ENCODE peak calls at places on chromosomes 13 and 19, in four cellular contexts. One of them, this sample, is unnamed.

GRCh38 chr13:107124129-107124718 is 556.3 kb upstream of the ARGLU1 start:
- DNase-seq in progenitor cell of endocrine pancreas: no peak
- DNase-seq in SK-N-SH: peak; percentile 21
- DNase-seq in GM23338: peak; percentile 46
- DNase-seq in this sample: no peak

GRCh38 chr13:20972731-20973130 is 70.2 kb upstream of the XPO4 start:
- DNase-seq in progenitor cell of endocrine pancreas: no peak
- DNase-seq in SK-N-SH: no peak
- DNase-seq in GM23338: no peak
- DNase-seq in this sample: no peak

GRCh38 chr19:39372047-39372802 is 18.7 kb downstream of the PAF1 start:
- DNase-seq in progenitor cell of endocrine pancreas: no peak
- DNase-seq in SK-N-SH: no peak
- DNase-seq in GM23338: no peak
- DNase-seq in this sample: peak; percentile 20

GRCh38 chr19:31350693-31351211 is 1.5 kb upstream of the TSHZ3 start:
- DNase-seq in progenitor cell of endocrine pancreas: peak; percentile 42
- DNase-seq in SK-N-SH: peak; percentile 87
- DNase-seq in GM23338: peak; percentile 70
- DNase-seq in this sample: peak; percentile 56

GRCh38 chr19:19105365-19106060 is 32.8 kb downstream of the TMEM161A start:
- DNase-seq in progenitor cell of endocrine pancreas: peak; percentile 42
- DNase-seq in SK-N-SH: peak; percentile 56
- DNase-seq in GM23338: peak; percentile 96
- DNase-seq in this sample: no peak

GRCh38 chr19:18972851-18973250 is 31.8 kb upstream of the HOMER3 start:
- DNase-seq in progenitor cell of endocrine pancreas: no peak
- DNase-seq in SK-N-SH: no peak
- DNase-seq in GM23338: no peak
- DNase-seq in this sample: no peak

GRCh38 chr13:111901301-111901905 is 165.5 kb upstream of the SOX1 start:
- DNase-seq in progenitor cell of endocrine pancreas: no peak
- DNase-seq in SK-N-SH: no peak
- DNase-seq in GM23338: no peak
- DNase-seq in this sample: no peak

GRCh38 chr13:99979453-99980200 is 2.0 kb upstream of the ZIC2 start:
- DNase-seq in progenitor cell of endocrine pancreas: peak; percentile 21
- DNase-seq in SK-N-SH: peak; percentile 56
- DNase-seq in GM23338: peak; percentile 87
- DNase-seq in this sample: no peak

GRCh38 chr19:7115721-7116120 is 46.2 kb downstream of the ZNF557 start:
- DNase-seq in progenitor cell of endocrine pancreas: no peak
- DNase-seq in SK-N-SH: no peak
- DNase-seq in GM23338: no peak
- DNase-seq in this sample: no peak

GRCh38 chr19:30107351-30107750 is 165.3 kb downstream of the URI1 start:
- DNase-seq in progenitor cell of endocrine pancreas: no peak
- DNase-seq in SK-N-SH: no peak
- DNase-seq in GM23338: no peak
- DNase-seq in this sample: no peak

GRCh38 chr13:69616398-69616797 is 491.2 kb upstream of the ATXN8OS start:
- DNase-seq in progenitor cell of endocrine pancreas: no peak
- DNase-seq in SK-N-SH: no peak
- DNase-seq in GM23338: no peak
- DNase-seq in this sample: no peak

GRCh38 chr19:800360-801029 is 3.2 kb downstream of the PTBP1 start:
- DNase-seq in progenitor cell of endocrine pancreas: no peak
- DNase-seq in SK-N-SH: peak; percentile 47
- DNase-seq in GM23338: no peak
- DNase-seq in this sample: peak; percentile 80

GRCh38 chr13:26340812-26341211 is 86.9 kb downstream of the CDK8 start:
- DNase-seq in progenitor cell of endocrine pancreas: no peak
- DNase-seq in SK-N-SH: no peak
- DNase-seq in GM23338: no peak
- DNase-seq in this sample: no peak

GRCh38 chr19:30880551-30880950 is 468.7 kb downstream of the TSHZ3 start:
- DNase-seq in progenitor cell of endocrine pancreas: no peak
- DNase-seq in SK-N-SH: no peak
- DNase-seq in GM23338: no peak
- DNase-seq in this sample: no peak

GRCh38 chr13:21069561-21070004 is 8.2 kb upstream of the LATS2 start:
- DNase-seq in progenitor cell of endocrine pancreas: no peak
- DNase-seq in SK-N-SH: no peak
- DNase-seq in GM23338: no peak
- DNase-seq in this sample: peak; percentile 85

GRCh38 chr19:18906605-18907519 is 10.9 kb upstream of the CERS1 start:
- DNase-seq in progenitor cell of endocrine pancreas: no peak
- DNase-seq in SK-N-SH: no peak
- DNase-seq in GM23338: no peak
- DNase-seq in this sample: no peak

GRCh38 chr13:77386046-77386445 is 59.2 kb upstream of the MYCBP2 start:
- DNase-seq in progenitor cell of endocrine pancreas: no peak
- DNase-seq in SK-N-SH: no peak
- DNase-seq in GM23338: no peak
- DNase-seq in this sample: no peak

GRCh38 chr19:32691952-32692726 is 518 bp downstream of the NUDT19 start:
- DNase-seq in progenitor cell of endocrine pancreas: no peak
- DNase-seq in SK-N-SH: peak; percentile 81
- DNase-seq in GM23338: peak; percentile 65
- DNase-seq in this sample: peak; percentile 73

GRCh38 chr13:50080158-50080855 is 65.1 kb downstream of the KCNRG start:
- DNase-seq in progenitor cell of endocrine pancreas: no peak
- DNase-seq in SK-N-SH: peak; percentile 12
- DNase-seq in GM23338: peak; percentile 31
- DNase-seq in this sample: peak; percentile 50

GRCh38 chr19:38564981-38565685 is 52.6 kb downstream of the MAP4K1 start:
- DNase-seq in progenitor cell of endocrine pancreas: no peak
- DNase-seq in SK-N-SH: peak; percentile 78
- DNase-seq in GM23338: peak; percentile 67
- DNase-seq in this sample: no peak

GRCh38 chr13:102596147-102597028 is at the start of gene TPP2:
- DNase-seq in progenitor cell of endocrine pancreas: peak; percentile 98
- DNase-seq in SK-N-SH: peak; percentile 99
- DNase-seq in GM23338: peak; percentile 98
- DNase-seq in this sample: peak; percentile 98

GRCh38 chr19:29988351-29988750 is 46.3 kb downstream of the URI1 start:
- DNase-seq in progenitor cell of endocrine pancreas: no peak
- DNase-seq in SK-N-SH: no peak
- DNase-seq in GM23338: peak; percentile 81
- DNase-seq in this sample: no peak

GRCh38 chr13:98393873-98394272 is 183.0 kb downstream of the STK24 start:
- DNase-seq in progenitor cell of endocrine pancreas: no peak
- DNase-seq in SK-N-SH: no peak
- DNase-seq in GM23338: no peak
- DNase-seq in this sample: no peak

GRCh38 chr13:109333893-109334651 is 452.3 kb downstream of the IRS2 start:
- DNase-seq in progenitor cell of endocrine pancreas: no peak
- DNase-seq in SK-N-SH: peak; percentile 64
- DNase-seq in GM23338: no peak
- DNase-seq in this sample: no peak

GRCh38 chr13:41905600-41906254 is 55.2 kb downstream of the VWA8 start:
- DNase-seq in progenitor cell of endocrine pancreas: no peak
- DNase-seq in SK-N-SH: peak; percentile 33
- DNase-seq in GM23338: peak; percentile 70
- DNase-seq in this sample: peak; percentile 45

GRCh38 chr19:39299404-39299803 is 3.2 kb downstream of the IFNL1 start:
- DNase-seq in progenitor cell of endocrine pancreas: no peak
- DNase-seq in SK-N-SH: no peak
- DNase-seq in GM23338: no peak
- DNase-seq in this sample: no peak

GRCh38 chr19:47436712-47437401 is 17.5 kb upstream of the MEIS3 start:
- DNase-seq in progenitor cell of endocrine pancreas: peak; percentile 78
- DNase-seq in SK-N-SH: peak; percentile 86
- DNase-seq in GM23338: peak; percentile 93
- DNase-seq in this sample: peak; percentile 55

GRCh38 chr13:64855506-64855905 is 2374.6 kb downstream of the PCDH9 start:
- DNase-seq in progenitor cell of endocrine pancreas: no peak
- DNase-seq in SK-N-SH: peak; percentile 1
- DNase-seq in GM23338: no peak
- DNase-seq in this sample: no peak

GRCh38 chr19:15330801-15331418 is 1.4 kb downstream of the BRD4 start:
- DNase-seq in progenitor cell of endocrine pancreas: no peak
- DNase-seq in SK-N-SH: peak; percentile 42
- DNase-seq in GM23338: peak; percentile 63
- DNase-seq in this sample: peak; percentile 87

GRCh38 chr13:77696006-77696862 is 1.3 kb upstream of the SLAIN1 start:
- DNase-seq in progenitor cell of endocrine pancreas: no peak
- DNase-seq in SK-N-SH: peak; percentile 45
- DNase-seq in GM23338: peak; percentile 64
- DNase-seq in this sample: no peak

GRCh38 chr19:41958367-41959055 is 610 bp downstream of the RABAC1 start:
- DNase-seq in progenitor cell of endocrine pancreas: peak; percentile 71
- DNase-seq in SK-N-SH: peak; percentile 91
- DNase-seq in GM23338: peak; percentile 96
- DNase-seq in this sample: peak; percentile 73

GRCh38 chr19:46371371-46371901 is 24.5 kb downstream of the PPP5C start:
- DNase-seq in progenitor cell of endocrine pancreas: no peak
- DNase-seq in SK-N-SH: no peak
- DNase-seq in GM23338: peak; percentile 21
- DNase-seq in this sample: peak; percentile 27

GRCh38 chr19:46372901-46373572 is 26.1 kb downstream of the PPP5C start:
- DNase-seq in progenitor cell of endocrine pancreas: no peak
- DNase-seq in SK-N-SH: no peak
- DNase-seq in GM23338: peak; percentile 74
- DNase-seq in this sample: no peak

GRCh38 chr19:46376241-46377153 is 29.6 kb downstream of the PPP5C start:
- DNase-seq in progenitor cell of endocrine pancreas: no peak
- DNase-seq in SK-N-SH: no peak
- DNase-seq in GM23338: no peak
- DNase-seq in this sample: no peak

GRCh38 chr19:46374526-46375475 is 27.9 kb downstream of the PPP5C start:
- DNase-seq in progenitor cell of endocrine pancreas: no peak
- DNase-seq in SK-N-SH: no peak
- DNase-seq in GM23338: no peak
- DNase-seq in this sample: no peak

DNA sequence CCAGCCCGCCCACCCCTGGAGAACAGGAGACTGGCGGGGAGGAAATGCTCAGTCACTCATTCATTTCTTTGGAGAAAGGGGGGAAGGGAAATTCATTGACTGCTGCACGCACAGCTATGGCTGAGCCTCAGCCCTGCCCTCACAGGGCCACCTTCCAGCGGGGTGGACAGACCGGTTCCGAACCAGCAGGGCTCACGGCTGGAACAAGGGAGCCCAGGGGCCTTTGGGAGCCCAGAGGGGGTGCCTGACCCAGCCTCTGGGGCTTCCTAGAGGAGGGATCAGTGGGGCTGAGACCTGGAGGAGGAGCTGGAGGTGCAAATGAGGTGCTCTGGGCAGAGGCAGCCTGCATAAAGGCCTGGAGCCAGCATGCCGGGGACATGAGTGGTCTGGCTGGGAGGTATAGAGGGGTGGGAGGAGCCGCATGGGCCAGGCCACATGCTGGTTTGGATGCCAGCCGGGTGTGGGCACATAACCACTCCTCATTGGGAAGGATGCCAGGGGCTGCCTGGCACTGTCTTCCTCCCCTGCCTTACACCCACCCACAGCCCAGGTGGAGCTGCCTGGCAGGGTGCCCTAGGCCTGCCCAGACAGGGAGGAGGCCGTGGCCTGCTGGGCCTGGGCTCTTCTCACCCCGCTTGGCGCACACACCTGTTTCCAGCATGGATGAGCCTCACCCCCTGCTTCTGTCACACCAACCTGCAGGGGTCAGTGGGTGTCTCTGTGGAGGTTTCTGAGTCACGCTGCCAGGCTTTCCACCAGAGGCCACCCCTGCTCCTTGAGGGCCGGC is 26.9 kb downstream of the PPP5C start:
- DNase-seq in progenitor cell of endocrine pancreas: peak; percentile 37
- DNase-seq in SK-N-SH: peak; percentile 80
- DNase-seq in GM23338: peak; percentile 80
- DNase-seq in this sample: peak; percentile 99
- TF ChIP-seq CTCF in progenitor cell of endocrine pancreas: no peak
- TF ChIP-seq CTCF in SK-N-SH: no peak
- TF ChIP-seq CTCF in GM23338: no peak
- TF ChIP-seq CTCF in this sample: peak; percentile 34

GRCh38 chr13:110565296-110565695 is 3.8 kb upstream of the RAB20 start:
- DNase-seq in progenitor cell of endocrine pancreas: no peak
- DNase-seq in SK-N-SH: no peak
- DNase-seq in GM23338: peak; percentile 74
- DNase-seq in this sample: no peak
- TF ChIP-seq CTCF in progenitor cell of endocrine pancreas: peak; percentile 16
- TF ChIP-seq CTCF in SK-N-SH: no peak
- TF ChIP-seq CTCF in GM23338: peak; percentile 41
- TF ChIP-seq CTCF in this sample: peak; percentile 14

DNA sequence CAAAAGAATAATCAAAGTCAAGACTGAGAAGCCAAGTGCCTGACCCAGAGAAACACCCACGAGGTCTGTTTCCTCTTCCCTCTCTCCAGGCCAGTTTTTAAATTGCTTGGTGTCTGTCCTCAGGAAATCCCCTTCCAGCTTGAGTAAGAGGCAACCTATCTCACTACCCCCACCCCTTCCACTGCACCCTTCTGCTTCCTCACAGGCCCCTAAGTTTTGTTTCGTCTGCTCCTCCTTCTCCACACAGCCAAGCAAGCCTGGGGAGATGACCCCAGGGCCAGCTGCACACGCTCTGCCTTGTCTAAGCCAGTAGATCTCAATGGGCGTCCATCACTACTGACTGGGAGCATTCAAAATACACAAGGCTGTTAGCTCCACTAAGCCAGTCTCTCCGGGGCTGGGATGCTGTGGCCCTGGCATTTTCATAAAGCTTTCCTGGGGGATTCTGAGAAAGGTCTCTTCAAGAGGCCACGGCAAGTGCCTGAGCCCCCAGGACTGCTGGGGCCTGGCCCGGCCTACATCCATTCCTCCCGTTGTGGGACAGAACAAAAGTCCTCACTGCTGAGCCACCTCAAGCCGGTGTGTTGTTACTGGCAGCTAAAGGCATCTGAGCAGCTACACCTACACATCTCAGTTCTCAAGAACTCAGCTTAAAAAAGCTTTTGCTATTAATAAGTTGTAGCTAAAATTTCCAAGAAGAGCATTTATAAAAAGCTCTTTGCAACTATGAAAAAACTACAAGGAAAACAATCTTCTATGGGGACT is 14.9 kb upstream of the IL4I1 start:
- DNase-seq in progenitor cell of endocrine pancreas: no peak
- DNase-seq in SK-N-SH: no peak
- DNase-seq in GM23338: no peak
- DNase-seq in this sample: no peak
- TF ChIP-seq CTCF in progenitor cell of endocrine pancreas: no peak
- TF ChIP-seq CTCF in SK-N-SH: no peak
- TF ChIP-seq CTCF in GM23338: no peak
- TF ChIP-seq CTCF in this sample: no peak

GRCh38 chr19:51440846-51441409 is 17.3 kb downstream of the SIGLEC8 start:
- DNase-seq in progenitor cell of endocrine pancreas: no peak
- DNase-seq in SK-N-SH: no peak
- DNase-seq in GM23338: no peak
- DNase-seq in this sample: no peak

GRCh38 chr19:51441410-51442390 is 16.6 kb downstream of the SIGLEC8 start:
- DNase-seq in progenitor cell of endocrine pancreas: no peak
- DNase-seq in SK-N-SH: no peak
- DNase-seq in GM23338: no peak
- DNase-seq in this sample: peak; percentile 58

GRCh38 chr19:51440052-51440451 is 18.2 kb downstream of the SIGLEC8 start:
- DNase-seq in progenitor cell of endocrine pancreas: no peak
- DNase-seq in SK-N-SH: no peak
- DNase-seq in GM23338: no peak
- DNase-seq in this sample: no peak

GRCh38 chr19:51433092-51433491 is 15.7 kb upstream of the SIGLEC10 start:
- DNase-seq in progenitor cell of endocrine pancreas: no peak
- DNase-seq in SK-N-SH: no peak
- DNase-seq in GM23338: no peak
- DNase-seq in this sample: no peak

GRCh38 chr19:51439021-51439465 is 19.2 kb downstream of the SIGLEC8 start:
- DNase-seq in progenitor cell of endocrine pancreas: no peak
- DNase-seq in SK-N-SH: no peak
- DNase-seq in GM23338: peak; percentile 76
- DNase-seq in this sample: peak; percentile 18
- TF ChIP-seq CTCF in progenitor cell of endocrine pancreas: peak; percentile 27
- TF ChIP-seq CTCF in SK-N-SH: peak; percentile 45
- TF ChIP-seq CTCF in GM23338: peak; percentile 96
- TF ChIP-seq CTCF in this sample: peak; percentile 50